ENCODE peak calls at places on chromosomes 2 and 18, in four cellular contexts. E is HepG2, M is K562, V is WTC11. L is an unnamed sample.

GRCh38 chr2:229273384-229274338 is 2.6 kb upstream of the PID1 start:
- DNase-seq in E (peak), M (peak), V (peak), L (peak)

GRCh38 chr2:28326873-28327495 is 65.7 kb upstream of the FOSL2 start:
- DNase-seq in M (no peak), V (no peak), E (no peak), L (no peak)

GRCh38 chr2:67446504-67446911 is 49.4 kb downstream of the ETAA1 start:
- DNase-seq in V (no peak), M (no peak), E (no peak), L (no peak)

GRCh38 chr2:142989276-142990204 is 112.1 kb downstream of the KYNU start:
- DNase-seq in E (peak), M (peak), V (no peak), L (no peak)

GRCh38 chr2:39607538-39608211 is 58.0 kb upstream of the TMEM178A start:
- DNase-seq in V (no peak), E (no peak), M (no peak), L (no peak)

GRCh38 chr2:26754972-26755670 is 9.0 kb upstream of the SLC35F6 start:
- DNase-seq in M (no peak), E (no peak), V (no peak), L (no peak)

GRCh38 chr18:23648456-23648855 is 14.3 kb downstream of the ANKRD29 start:
- DNase-seq in E (no peak), V (no peak), M (no peak), L (no peak)

GRCh38 chr2:190537765-190538164 is 3.2 kb upstream of the NEMP2 start:
- DNase-seq in V (no peak), M (no peak), E (peak), L (no peak)

GRCh38 chr18:76847926-76848325 is 25.6 kb downstream of the ZNF236 start:
- DNase-seq in M (no peak), E (peak), V (peak), L (no peak)

GRCh38 chr2:75896779-75897366 is 186.2 kb upstream of the GCFC2 start:
- DNase-seq in E (peak), V (peak), M (peak), L (no peak)

GRCh38 chr2:216391401-216391800 is 19.1 kb upstream of the MARCHF4 start:
- DNase-seq in E (no peak), M (no peak), V (no peak), L (no peak)

GRCh38 chr2:236592821-236593220 is 23.2 kb downstream of the ACKR3 start:
- DNase-seq in M (no peak), V (no peak), E (peak), L (no peak)

GRCh38 chr2:241811952-241812729 is 3.1 kb downstream of the NEU4 start:
- DNase-seq in V (no peak), E (no peak), M (no peak), L (no peak)

GRCh38 chr2:174051741-174052638 is 86.8 kb upstream of the SP3 start:
- DNase-seq in V (no peak), M (peak), E (peak), L (no peak)

GRCh38 chr18:77400561-77400960 is 150.9 kb downstream of the GALR1 start:
- DNase-seq in E (no peak), V (no peak), M (no peak), L (no peak)

GRCh38 chr18:46867471-46868170 is 49.7 kb downstream of the PIAS2 start:
- DNase-seq in V (no peak), E (no peak), M (no peak), L (no peak)

GRCh38 chr18:74414951-74415515 is 42.1 kb downstream of the DIPK1C start:
- DNase-seq in V (no peak), M (no peak), E (no peak), L (no peak)

DNA sequence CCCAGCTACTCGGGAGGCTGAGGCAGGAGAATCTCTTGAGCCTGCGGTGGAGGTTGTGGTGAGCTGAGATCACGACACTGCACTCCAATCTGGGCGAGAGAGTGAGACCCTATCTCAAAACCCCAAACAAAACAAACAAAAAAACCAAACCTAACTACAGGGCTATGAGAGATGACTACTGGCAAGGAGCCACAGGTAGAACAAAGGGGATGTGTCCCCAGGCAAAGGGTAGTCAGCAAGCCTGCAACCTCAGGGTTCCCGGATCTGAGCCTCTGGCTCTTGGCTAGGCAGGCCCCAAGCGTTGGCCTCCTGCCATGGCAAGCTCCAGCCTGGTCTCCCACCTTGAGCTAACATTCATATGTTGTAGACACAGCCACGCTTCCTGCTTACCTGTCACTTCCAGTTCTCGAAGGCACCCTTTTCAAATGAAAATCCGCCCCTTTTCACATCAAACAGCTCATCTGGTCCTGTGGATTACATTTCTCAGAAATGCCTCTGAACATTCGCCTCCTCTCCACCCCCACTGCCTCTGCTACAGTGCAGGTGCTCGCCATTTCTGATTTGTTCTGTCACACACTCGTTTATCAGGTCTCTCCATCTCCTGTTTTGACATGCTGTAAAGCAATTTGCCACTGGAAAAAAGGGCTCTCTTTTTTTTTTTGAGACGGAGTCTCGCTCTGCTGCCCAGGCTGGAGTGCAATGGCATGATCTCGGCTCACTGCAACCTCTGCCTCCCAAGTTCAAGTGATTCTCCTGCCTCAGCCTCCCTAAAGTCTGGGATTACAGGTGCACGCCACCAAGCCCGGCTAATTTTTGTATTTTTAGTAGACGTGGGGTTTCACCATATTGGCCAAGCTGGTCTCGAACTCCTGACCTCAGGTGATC is 13.1 kb upstream of the ACTR3 start:
- DNase-seq in M (peak), V (peak), E (peak), L (no peak)
- TF ChIP-seq ATF3 in M (no peak), V (no peak), E (no peak), L (no peak)

GRCh38 chr2:44570777-44571176 is 209.0 kb downstream of the CAMKMT start:
- DNase-seq in E (no peak), V (no peak), M (no peak), L (no peak)

GRCh38 chr2:44569397-44569970 is 207.7 kb downstream of the CAMKMT start:
- DNase-seq in M (no peak), V (no peak), E (no peak), L (no peak)

GRCh38 chr2:44570149-44570678 is 208.5 kb downstream of the CAMKMT start:
- DNase-seq in V (no peak), E (no peak), M (no peak), L (no peak)

DNA sequence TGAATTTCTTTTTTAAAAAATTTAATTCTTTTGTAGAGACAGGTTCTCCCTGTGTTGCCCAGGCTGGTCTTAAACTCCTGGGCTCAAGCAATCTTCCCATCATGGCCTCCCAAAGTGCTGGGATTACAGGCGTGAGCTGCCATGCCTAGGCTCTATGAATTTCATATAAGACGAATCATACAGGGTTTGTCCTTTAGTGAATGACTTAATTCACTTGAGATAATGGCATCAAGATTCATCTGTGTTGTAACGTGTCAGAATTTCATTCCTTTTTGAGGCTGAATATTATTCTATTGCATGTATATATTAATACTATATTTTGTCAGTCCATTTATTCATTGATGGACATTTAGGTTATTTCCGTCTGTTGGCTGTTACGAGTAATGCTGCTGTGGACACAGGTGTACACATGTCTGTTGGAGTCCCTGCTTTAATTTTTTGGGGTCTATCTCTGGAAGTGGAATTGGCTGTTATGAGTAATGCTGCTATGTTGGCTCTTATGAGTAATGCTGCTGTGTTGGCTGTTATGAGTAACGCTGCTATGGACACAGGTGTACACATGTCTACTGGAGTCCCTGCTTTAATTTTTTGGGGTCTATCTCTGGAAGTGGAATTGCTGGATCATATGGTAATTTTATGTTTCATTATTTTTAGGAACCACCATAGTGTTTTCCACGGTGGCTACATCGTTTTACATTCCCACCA is 210.6 kb downstream of the CAMKMT start:
- DNase-seq in M (no peak), V (no peak), E (no peak), L (no peak)
- TF ChIP-seq CREM in M (no peak), V (no peak), E (no peak), L (peak)

GRCh38 chr2:9771101-9771449 is 72.2 kb upstream of the TAF1B start:
- DNase-seq in M (no peak), V (no peak), E (no peak), L (no peak)

GRCh38 chr2:9769171-9770005 is 73.9 kb upstream of the TAF1B start:
- DNase-seq in E (no peak), M (peak), V (peak), L (no peak)

GRCh38 chr2:9771481-9772017 is 71.7 kb upstream of the TAF1B start:
- DNase-seq in M (no peak), V (no peak), E (peak), L (no peak)

GRCh38 chr2:9770006-9770307 is 73.3 kb upstream of the TAF1B start:
- DNase-seq in V (no peak), M (no peak), E (no peak), L (no peak)

DNA sequence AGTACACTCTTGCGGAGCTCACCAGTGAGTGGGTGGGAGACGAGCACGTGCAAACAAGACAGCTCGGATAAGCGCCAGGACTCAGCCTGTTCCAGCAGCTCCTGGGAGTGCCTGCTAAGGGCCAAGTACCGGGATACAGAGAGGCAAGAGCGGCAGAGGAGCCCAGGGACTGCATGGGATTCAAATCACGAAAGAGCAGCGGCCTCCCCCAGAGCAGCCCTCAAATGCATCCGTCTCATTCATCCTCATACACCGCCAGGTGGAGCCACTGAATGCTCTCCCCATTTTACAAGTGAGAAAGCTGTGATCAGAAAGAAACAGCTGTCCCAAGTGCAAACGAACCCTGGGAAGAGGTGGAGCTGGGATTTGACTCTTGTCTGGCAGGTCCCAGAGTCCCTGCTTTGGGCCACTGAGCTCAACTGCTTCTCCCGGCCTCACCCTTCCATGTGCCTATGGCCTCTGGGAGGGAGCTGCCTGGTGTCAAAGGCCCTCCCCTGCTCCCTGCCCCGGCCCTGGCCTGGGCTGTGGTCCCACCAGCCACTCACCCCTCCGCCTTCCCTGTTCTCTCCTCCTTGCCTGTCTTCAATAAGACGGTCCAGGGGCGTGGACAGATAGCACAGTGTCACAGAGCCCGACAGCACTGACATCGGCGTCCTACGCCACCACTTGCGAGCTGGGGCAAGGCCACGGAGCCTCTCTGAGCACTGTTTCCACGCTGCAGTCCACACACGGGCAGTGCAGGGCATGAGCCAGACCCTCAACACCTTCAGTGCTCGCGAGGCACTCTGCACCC is 72.8 kb upstream of the TAF1B start:
- DNase-seq in E (peak), V (peak), M (peak), L (no peak)
- TF ChIP-seq ATF3 in E (no peak), V (no peak), M (no peak), L (no peak)

GRCh38 chr18:62784338-62784965 is 69.1 kb downstream of the PHLPP1 start:
- DNase-seq in M (no peak), E (no peak), V (no peak), L (no peak)

GRCh38 chr18:62781262-62781661 is 65.9 kb downstream of the PHLPP1 start:
- DNase-seq in V (no peak), E (no peak), M (no peak), L (no peak)

GRCh38 chr18:62784966-62785413 is 69.6 kb downstream of the PHLPP1 start:
- DNase-seq in E (no peak), M (no peak), V (no peak), L (no peak)

GRCh38 chr18:62778976-62779869 is 63.9 kb downstream of the PHLPP1 start:
- DNase-seq in M (peak), V (no peak), E (no peak), L (no peak)

GRCh38 chr18:62781893-62782292 is 66.6 kb downstream of the PHLPP1 start:
- DNase-seq in M (no peak), V (no peak), E (peak), L (no peak)
- TF ChIP-seq CREM in M (no peak), V (no peak), E (no peak), L (no peak)

GRCh38 chr2:167249197-167249596 is 360.9 kb downstream of the XIRP2 start:
- DNase-seq in M (no peak), E (no peak), V (no peak), L (no peak)
- TF ChIP-seq ATF3 in M (no peak), E (no peak), V (no peak), L (no peak)

DNA sequence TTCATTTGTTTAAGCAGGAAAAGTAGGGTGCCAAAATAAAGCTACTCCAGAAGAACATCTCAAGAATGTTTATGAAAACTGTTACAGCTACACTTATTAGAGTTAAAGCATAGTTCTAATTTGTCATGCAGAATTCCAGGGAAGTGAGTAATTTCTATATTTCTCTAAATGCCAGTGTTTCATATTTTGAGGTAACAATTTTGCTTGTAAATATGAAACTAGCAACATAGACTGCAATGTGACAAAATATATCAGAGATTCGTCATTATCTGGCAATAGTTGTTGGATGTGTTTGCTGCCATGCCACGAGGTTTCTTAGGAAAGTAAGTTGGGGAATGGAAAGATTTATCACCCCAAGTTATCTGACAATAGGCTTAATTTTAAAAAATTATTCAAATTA is 424.1 kb upstream of the ZEB2 start:
- DNase-seq in M (no peak), V (no peak), E (no peak), L (no peak)
- TF ChIP-seq CREM in M (no peak), V (no peak), E (no peak), L (no peak)

DNA sequence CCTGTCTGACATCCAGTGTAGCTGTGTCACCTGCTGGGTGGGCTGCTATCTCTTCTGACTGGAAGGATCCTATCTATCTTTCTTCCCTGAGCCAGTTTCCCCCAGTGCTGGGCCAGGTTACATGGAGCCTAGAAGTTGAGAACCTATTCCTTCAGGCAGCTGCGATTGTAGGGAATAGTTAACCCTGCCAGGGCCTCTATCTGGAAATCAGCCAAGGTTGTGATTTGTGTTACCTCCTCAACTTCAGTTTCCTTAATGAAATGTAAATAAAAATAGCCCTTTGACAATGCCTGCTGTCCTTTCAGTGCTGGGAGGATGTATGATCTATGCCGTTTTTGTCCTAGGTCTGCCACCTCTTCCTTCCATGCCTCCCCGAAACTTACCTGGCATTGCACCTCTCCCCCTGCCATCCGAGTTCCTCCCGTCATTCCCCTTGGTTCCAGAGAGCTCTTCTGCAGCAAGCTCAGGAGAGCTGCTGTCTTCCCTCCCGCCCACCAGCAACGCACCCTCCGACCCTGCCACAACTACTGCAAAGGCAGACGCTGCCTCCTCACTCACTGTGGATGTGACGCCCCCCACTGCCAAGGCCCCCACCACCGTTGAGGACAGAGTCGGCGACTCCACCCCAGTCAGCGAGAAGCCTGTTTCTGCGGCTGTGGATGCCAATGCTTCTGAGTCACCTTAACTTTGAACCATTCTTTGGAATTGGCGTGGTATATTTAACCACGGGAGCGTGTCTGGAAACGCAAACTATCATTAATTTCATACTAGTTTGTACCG is 36.6 kb downstream of the GORASP2 start:
- DNase-seq in E (no peak), M (no peak), V (no peak), L (no peak)
- TF ChIP-seq ATF3 in E (no peak), M (no peak), V (no peak), L (no peak)

L was measured in GM12878.